ENCODE peak calls at places on chromosomes 2 and 18, in four cellular contexts. H, N, P and T are unnamed samples.

GRCh38 chr18:33440384-33441043 is at the start of gene CCDC178:
- DNase-seq in H (no peak), P (no peak), N (peak; percentile 77), T (peak; percentile 7)

GRCh38 chr18:37535968-37536367 is 29.6 kb downstream of the CELF4 start:
- DNase-seq in N (no peak), H (no peak), P (no peak), T (no peak)

GRCh38 chr2:217054791-217055190 is 194.9 kb upstream of the TNP1 start:
- DNase-seq in H (no peak), P (no peak), N (no peak), T (no peak)

GRCh38 chr2:181790716-181791649 is 100.5 kb upstream of the ITPRID2 start:
- DNase-seq in N (no peak), H (no peak), P (no peak), T (peak; percentile 22)

GRCh38 chr18:39835303-39836030 is 2119.6 kb upstream of the PIK3C3 start:
- DNase-seq in P (no peak), H (no peak), N (no peak), T (no peak)

GRCh38 chr2:200796561-200796960 is 15.1 kb upstream of the BZW1 start:
- DNase-seq in H (no peak), N (no peak), P (no peak), T (no peak)

GRCh38 chr18:44452346-44452745 is 228.3 kb upstream of the SETBP1 start:
- DNase-seq in H (no peak), P (no peak), N (no peak), T (no peak)

GRCh38 chr2:53170463-53170862 is 597.1 kb upstream of the CHAC2 start:
- DNase-seq in P (no peak), H (no peak), N (no peak), T (no peak)

GRCh38 chr18:46630160-46630559 is 26.9 kb downstream of the LOXHD1 start:
- DNase-seq in H (no peak), P (no peak), N (no peak), T (no peak)

GRCh38 chr2:237128026-237128703 is 42.5 kb downstream of the COPS8 start:
- DNase-seq in P (peak; percentile 95), H (peak; percentile 97), N (peak; percentile 28), T (peak; percentile 79)
- TF ChIP-seq EP300 in P (no peak), H (peak; percentile 92), N (no peak), T (peak; percentile 25)

DNA sequence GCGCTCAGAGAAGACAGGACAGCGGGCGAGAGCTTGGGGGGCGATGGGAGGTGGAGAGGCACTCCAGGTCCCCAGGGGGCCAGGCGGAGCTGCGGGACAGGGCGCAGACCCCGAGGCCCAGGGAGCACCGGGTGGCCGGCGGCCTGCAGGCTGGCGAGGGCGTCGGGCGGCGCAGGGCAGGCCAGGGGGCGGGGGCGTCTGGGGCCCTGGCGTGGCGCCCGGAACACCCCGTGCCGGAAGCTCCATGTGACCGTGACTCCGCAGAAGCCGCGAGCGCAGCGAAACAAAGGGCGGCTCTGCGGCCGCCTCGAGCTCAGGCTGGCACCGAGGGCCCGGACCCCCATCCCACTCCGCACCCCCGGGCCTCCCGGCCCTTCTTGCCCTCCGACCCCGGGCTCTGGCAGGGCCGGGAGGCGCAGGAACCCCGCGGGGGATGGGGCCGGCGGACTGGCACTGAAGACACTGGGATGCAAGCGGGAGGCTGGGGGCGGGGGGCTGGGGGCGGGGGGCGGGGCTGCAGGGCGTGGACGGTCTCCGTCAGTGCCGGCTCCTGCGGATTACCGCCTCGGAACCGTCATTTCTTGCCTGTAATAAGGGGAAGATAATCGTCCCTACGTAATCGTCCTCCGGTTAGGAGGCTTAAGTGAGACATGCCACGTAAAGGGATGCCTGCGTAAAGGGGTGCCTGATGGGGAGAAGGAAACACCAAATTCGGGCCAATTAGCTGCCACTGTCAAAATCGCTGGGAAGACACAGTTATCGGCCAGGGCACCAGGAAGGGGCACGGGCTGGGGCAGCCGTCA is 19.2 kb downstream of the SH2D6 start:
- DNase-seq in P (peak; percentile 91), N (peak; percentile 97), H (peak; percentile 85), T (peak; percentile 88)
- H3K36me3 ChIP-seq in P (no peaks in the 10 kb centered on the region), N (no peaks in the 10 kb centered on the region), H (no peaks in the 10 kb centered on the region), T (no peaks in the 10 kb centered on the region)

GRCh38 chr2:19670303-19670702 is 231.5 kb downstream of the TTC32 start:
- DNase-seq in P (no peak), N (no peak), H (no peak), T (no peak)
- TF ChIP-seq EP300 in P (no peak), N (no peak), H (no peak), T (peak; percentile 43)

GRCh38 chr2:46977266-46977665 is 61.7 kb upstream of the MCFD2 start:
- DNase-seq in P (no peak), H (no peak), N (no peak), T (no peak)
- H3K36me3 ChIP-seq in P (peaks cover 44% of the 10 kb centered on the region), H (peaks cover 75% of the 10 kb centered on the region), N (peaks cover 23% of the 10 kb centered on the region), T (no peaks in the 10 kb centered on the region)

DNA sequence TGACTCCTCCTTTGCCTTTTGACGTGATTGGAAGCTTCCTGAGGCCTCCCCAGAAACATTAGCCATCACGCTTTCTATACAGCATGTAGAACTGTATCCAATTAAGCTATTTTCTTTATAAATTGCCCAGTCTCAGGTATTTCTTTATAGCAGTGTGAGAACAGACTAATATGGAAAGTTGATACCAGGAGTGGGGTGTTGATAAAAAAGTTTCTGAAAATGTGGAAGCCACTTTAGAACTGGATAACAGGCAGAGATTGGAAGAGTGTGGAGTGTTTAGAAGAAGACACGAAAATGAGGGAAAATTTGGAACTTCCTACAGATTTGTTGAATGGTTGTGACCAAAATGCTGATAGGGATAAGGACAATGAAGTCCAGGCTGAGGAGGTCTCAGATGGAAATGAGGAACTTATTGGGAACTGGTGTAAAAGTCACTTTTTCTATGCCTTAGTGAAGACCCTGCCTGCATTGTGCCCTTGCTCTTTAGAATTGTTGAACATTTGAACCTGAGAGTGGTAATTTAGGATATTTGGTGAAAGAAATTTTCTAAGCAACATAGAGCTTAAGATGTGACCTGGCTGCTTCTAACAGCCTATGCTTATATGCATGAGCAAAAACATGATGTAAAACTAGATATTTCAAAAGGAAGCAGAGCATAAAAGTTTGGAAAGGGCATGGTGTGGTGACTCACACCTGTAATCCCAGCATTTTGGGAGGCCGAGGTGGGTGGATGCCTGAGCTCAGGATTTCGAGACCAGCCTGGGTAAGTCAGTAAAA is 969.7 kb downstream of the DSC3 start:
- DNase-seq in H (no peak), N (no peak), P (no peak), T (no peak)
- TF ChIP-seq EP300 in H (no peak), N (no peak), P (no peak), T (no peak)

DNA sequence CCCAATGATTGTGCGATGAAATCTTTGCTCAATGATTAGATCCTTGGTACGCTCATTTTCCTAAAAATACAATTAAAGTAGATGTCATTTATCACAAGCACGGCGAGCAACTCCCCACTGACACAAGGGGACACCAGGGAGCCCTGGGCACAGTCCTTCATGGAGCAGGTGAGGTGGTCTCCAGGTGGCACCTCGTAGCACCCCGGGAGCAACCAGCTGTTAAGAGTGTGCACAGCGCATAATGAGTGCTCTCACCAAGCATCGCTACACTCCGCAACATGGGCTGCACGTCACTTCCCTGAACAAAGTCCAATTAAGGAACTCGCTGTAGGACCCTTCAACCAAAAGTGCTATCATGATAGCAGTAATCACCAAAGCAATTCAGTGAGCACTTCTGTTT is 59.8 kb downstream of the ANO7 start:
- DNase-seq in P (no peak), H (no peak), N (no peak), T (no peak)
- H3K36me3 ChIP-seq in P (peaks cover 100% of the 10 kb centered on the region), H (peaks cover 100% of the 10 kb centered on the region), N (peaks cover 79% of the 10 kb centered on the region), T (no peaks in the 10 kb centered on the region)

DNA sequence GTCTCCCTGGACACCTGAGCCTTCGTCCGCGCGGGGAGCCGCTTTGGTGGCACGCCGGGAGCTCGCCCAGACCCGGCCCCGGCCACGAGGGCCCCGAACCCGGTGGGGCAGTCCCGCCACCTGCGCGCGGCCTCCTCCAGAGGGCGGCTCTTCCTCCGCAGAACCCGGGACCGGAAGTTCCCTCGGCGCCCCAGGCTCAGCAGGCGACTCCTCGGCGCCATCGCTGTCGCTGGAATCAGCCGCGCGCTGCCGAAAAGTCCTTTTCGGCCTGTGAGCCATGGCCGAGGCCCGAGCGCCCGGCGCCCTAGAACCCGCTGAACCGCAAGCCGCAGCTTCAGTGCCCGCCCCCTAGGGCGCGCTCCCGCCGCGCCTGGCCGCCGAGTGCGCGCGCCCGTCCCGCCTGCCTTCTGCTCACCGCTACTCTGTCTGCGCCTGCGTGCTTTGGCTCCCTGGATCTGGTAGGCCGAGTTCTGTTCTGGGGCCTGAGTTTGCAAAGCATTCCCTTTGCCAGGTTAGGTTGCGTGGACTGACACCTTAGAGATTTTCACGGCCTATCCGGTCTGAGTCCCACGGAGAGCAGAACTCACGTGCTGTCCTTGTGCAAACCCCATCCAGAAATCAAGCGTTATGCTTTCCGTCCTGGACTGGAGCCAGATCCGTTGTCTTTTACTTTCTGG is at the start of gene GCFC2:
- DNase-seq in H (peak; percentile 78), P (peak; percentile 85), N (peak; percentile 95), T (peak; percentile 90)
- TF ChIP-seq EP300 in H (peak; percentile 71), P (no peak), N (no peak), T (no peak)

GRCh38 chr18:2683055-2683454 is 27.5 kb downstream of the SMCHD1 start:
- DNase-seq in P (no peak), N (no peak), H (no peak), T (no peak)
- H3K36me3 ChIP-seq in P (peaks cover 49% of the 10 kb centered on the region), N (peaks cover 52% of the 10 kb centered on the region), H (peaks cover 77% of the 10 kb centered on the region), T (peaks cover 10% of the 10 kb centered on the region)

DNA sequence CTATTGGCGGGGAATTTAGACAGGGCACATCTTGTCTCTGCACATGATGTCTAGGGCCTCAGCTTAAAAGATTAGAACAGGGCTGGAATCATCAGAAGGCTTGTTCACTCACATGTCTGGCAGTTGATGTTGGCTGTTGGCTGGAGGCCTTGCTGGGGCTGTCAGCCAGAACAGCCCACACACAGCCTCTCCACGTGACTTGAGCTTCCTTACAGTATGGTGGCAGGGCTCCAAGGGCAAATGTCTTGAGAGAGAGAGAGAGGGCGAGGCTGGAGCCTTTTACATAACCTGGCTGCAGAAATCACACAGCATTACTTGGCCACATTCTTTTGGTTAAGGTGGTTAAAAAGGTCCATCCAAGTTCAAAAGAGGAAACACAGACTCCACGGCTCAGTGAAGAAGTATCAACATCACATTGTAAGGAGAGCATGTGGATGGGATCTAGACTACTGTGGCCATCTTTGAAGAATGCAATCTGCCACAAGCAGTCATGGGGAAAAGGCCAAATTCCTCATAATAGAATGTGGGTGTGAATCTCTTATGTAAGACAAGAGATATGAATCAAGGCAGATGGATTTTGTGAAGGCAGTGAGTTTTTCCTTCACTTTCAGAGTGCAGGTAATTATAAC is 30.4 kb downstream of the SRSF7 start:
- DNase-seq in P (peak; percentile 76), H (peak; percentile 94), N (no peak), T (peak; percentile 45)
- TF ChIP-seq EP300 in P (no peak), H (peak; percentile 96), N (no peak), T (no peak)